ENCODE peak calls at places on chromosome 9, in nine cellular contexts. E, B, J, D, Z, M, R, S and H are unnamed samples. For H3K36me3, the result is how much of the 10 kb centered on the place peaks cover.

GRCh38 chr9:116549061-116549664 is 137.9 kb upstream of the TRIM32 start:
- DNase-seq in R (peak), B (peak), M (no peak), Z (peak), J (peak), D (peak), E (peak), S (peak), H (peak)

GRCh38 chr9:112762726-112763518 is 12.4 kb downstream of the SNX30 start:
- DNase-seq in E (no peak), D (no peak), M (no peak), Z (no peak), R (no peak), J (no peak), S (no peak), B (no peak), H (no peak)

GRCh38 chr9:131475956-131476776 is 26.6 kb upstream of the POMT1 start:
- DNase-seq in R (no peak), D (no peak), S (no peak), Z (no peak), M (no peak), B (peak), J (no peak), E (no peak), H (no peak)

GRCh38 chr9:12538842-12539584 is 154.2 kb upstream of the TYRP1 start:
- DNase-seq in J (no peak), Z (no peak), D (no peak), S (no peak), B (no peak), E (no peak), M (no peak), R (no peak), H (no peak)

GRCh38 chr9:18910858-18911257 is 122.2 kb downstream of the SAXO1 start:
- DNase-seq in S (no peak), E (no peak), M (no peak), J (no peak), Z (no peak), B (no peak), R (no peak), D (no peak), H (no peak)

GRCh38 chr9:127583605-127584053 is 28.4 kb upstream of the STXBP1 start:
- DNase-seq in R (no peak), S (no peak), E (no peak), M (no peak), D (no peak), B (no peak), Z (no peak), J (no peak), H (no peak)

GRCh38 chr9:12503606-12504122 is 189.5 kb upstream of the TYRP1 start:
- DNase-seq in J (no peak), E (no peak), Z (no peak), S (no peak), M (no peak), R (no peak), B (no peak), D (no peak), H (no peak)

GRCh38 chr9:125633116-125633743 is 73.8 kb downstream of the MAPKAP1 start:
- DNase-seq in M (no peak), B (no peak), J (no peak), Z (no peak), D (no peak), R (no peak), E (peak), S (no peak), H (peak)

GRCh38 chr9:17578577-17578910 is 322 bp upstream of the SH3GL2 start:
- DNase-seq in B (no peak), M (no peak), Z (no peak), D (no peak), E (no peak), S (no peak), J (no peak), R (no peak), H (no peak)

GRCh38 chr9:138046641-138047301 is 169.2 kb downstream of the CACNA1B start:
- DNase-seq in M (no peak), J (no peak), S (no peak), R (peak), D (no peak), E (no peak), Z (peak), B (no peak), H (no peak)

GRCh38 chr9:34563262-34563661 is 26.3 kb downstream of the CNTFR start:
- DNase-seq in S (no peak), E (no peak), R (no peak), M (no peak), J (no peak), D (no peak), B (no peak), Z (no peak), H (no peak)

GRCh38 chr9:121888438-121888775 is 204.7 kb downstream of the TTLL11 start:
- DNase-seq in J (no peak), D (peak), R (no peak), S (no peak), Z (no peak), B (no peak), E (peak), M (no peak), H (no peak)

GRCh38 chr9:113620016-113620376 is 156.5 kb downstream of the RGS3 start:
- DNase-seq in S (no peak), B (no peak), J (no peak), D (peak), R (peak), M (no peak), Z (no peak), E (no peak), H (no peak)

GRCh38 chr9:19232830-19233194 is 2.3 kb downstream of the DENND4C start:
- DNase-seq in R (no peak), M (no peak), D (no peak), Z (no peak), S (no peak), J (no peak), E (peak), B (no peak), H (peak)

GRCh38 chr9:109299901-109300300 is 21.0 kb downstream of the EPB41L4B start:
- DNase-seq in S (no peak), J (no peak), R (peak), B (no peak), D (no peak), E (no peak), M (no peak), Z (no peak), H (peak)

GRCh38 chr9:91894023-91894422 is 56.0 kb downstream of the ROR2 start:
- DNase-seq in S (no peak), B (no peak), Z (no peak), J (no peak), M (no peak), R (no peak), D (no peak), E (no peak), H (no peak)

GRCh38 chr9:91897201-91897600 is 52.8 kb downstream of the ROR2 start:
- DNase-seq in B (no peak), D (no peak), E (no peak), J (no peak), Z (no peak), R (no peak), M (no peak), S (no peak), H (no peak)

GRCh38 chr9:91898451-91899433 is 51.3 kb downstream of the ROR2 start:
- DNase-seq in D (no peak), R (no peak), M (no peak), Z (peak), B (no peak), J (peak), E (peak), S (peak), H (peak)

GRCh38 chr9:91896096-91896495 is 53.9 kb downstream of the ROR2 start:
- DNase-seq in R (no peak), M (no peak), S (no peak), B (no peak), Z (no peak), E (no peak), D (no peak), J (no peak), H (no peak)

GRCh38 chr9:91896513-91897121 is 53.4 kb downstream of the ROR2 start:
- DNase-seq in D (no peak), M (no peak), E (peak), B (no peak), S (peak), J (peak), Z (no peak), R (no peak), H (no peak)
- H3K4me3 ChIP-seq in D (no peak), M (no peak), E (no peak), B (no peak), S (no peak), J (no peak), Z (no peak), R (no peak), H (no peak)

DNA sequence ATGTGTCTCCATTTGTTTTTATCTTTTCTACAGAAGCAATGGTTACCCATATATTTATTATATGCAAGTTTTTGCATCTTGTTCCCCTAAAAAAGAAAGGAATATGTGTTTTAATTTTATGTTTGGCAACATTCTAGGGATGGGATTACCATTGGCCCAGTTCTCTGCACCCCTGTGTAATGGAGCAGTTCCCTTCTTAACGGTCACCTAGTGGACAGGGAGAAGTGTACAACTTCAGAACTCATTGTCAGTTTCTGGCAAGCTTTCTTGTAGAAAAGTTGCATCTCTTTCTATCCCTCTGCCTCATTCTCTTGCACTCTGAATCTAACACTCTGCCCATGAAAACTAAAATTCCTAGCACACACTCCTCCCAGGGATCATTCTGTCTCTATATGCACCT is 78.2 kb downstream of the DOCK8 start:
- DNase-seq in Z (no peak), M (no peak), B (no peak), J (no peak), D (no peak), E (no peak), R (no peak), S (no peak), H (no peak)
- H3K36me3 ChIP-seq in Z (under half), M (half or more), B (under half), J (under half), D (under half), E (under half), R (under half), S (under half), H (under half)

GRCh38 chr9:33157960-33158359 is 9.2 kb downstream of the B4GALT1 start:
- DNase-seq in J (no peak), Z (no peak), E (no peak), B (no peak), D (no peak), R (no peak), S (no peak), M (no peak), H (no peak)

GRCh38 chr9:33161011-33161588 is 6.0 kb downstream of the B4GALT1 start:
- DNase-seq in R (peak), B (peak), Z (peak), E (peak), S (peak), M (no peak), D (peak), J (peak), H (peak)

GRCh38 chr9:33158555-33159057 is 8.5 kb downstream of the B4GALT1 start:
- DNase-seq in Z (no peak), J (no peak), D (no peak), S (peak), M (no peak), E (no peak), B (no peak), R (no peak), H (no peak)

GRCh38 chr9:33159760-33160127 is 7.4 kb downstream of the B4GALT1 start:
- DNase-seq in B (no peak), E (peak), J (no peak), D (peak), M (no peak), Z (peak), S (peak), R (peak), H (peak)

GRCh38 chr9:33159058-33159759 is 7.9 kb downstream of the B4GALT1 start:
- DNase-seq in E (no peak), Z (peak), J (peak), B (peak), R (peak), D (peak), M (no peak), S (peak), H (peak)
- H3K4me3 ChIP-seq in E (no peak), Z (no peak), J (no peak), B (peak), R (no peak), D (no peak), M (no peak), S (no peak), H (no peak)

GRCh38 chr9:120532891-120533290 is 47.1 kb downstream of the CDK5RAP2 start:
- DNase-seq in M (no peak), S (no peak), R (no peak), J (no peak), E (no peak), D (no peak), Z (no peak), B (no peak), H (peak)

GRCh38 chr9:120531683-120532300 is 48.2 kb downstream of the CDK5RAP2 start:
- DNase-seq in J (no peak), D (no peak), Z (peak), M (peak), B (no peak), R (no peak), E (peak), S (peak), H (peak)

GRCh38 chr9:120534266-120534665 is 45.7 kb downstream of the CDK5RAP2 start:
- DNase-seq in Z (no peak), E (no peak), D (no peak), M (no peak), J (no peak), B (no peak), S (no peak), R (no peak), H (peak)

GRCh38 chr9:120536094-120536493 is 43.9 kb downstream of the CDK5RAP2 start:
- DNase-seq in Z (no peak), E (no peak), M (no peak), D (no peak), B (no peak), S (no peak), J (no peak), R (no peak), H (no peak)

DNA sequence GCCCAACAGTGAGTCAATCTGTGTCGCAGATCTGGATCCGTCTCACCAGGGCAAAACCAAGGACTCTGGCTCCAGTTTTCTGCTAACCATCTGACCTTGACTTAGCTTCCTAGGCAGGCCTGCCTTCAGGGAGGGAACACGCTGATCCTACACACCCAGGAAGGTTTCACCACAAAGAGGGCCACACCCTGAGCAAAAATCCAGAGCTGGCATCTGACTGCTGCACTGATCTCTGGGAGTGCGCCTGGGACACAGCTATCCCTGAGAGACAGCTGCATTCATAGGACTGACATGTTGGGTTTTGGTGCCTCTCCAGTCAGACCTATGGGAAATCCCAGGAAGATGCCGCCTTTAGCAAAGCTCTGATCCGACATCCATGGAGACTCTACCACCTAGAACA is 47.5 kb downstream of the CDK5RAP2 start:
- DNase-seq in R (peak), Z (peak), M (no peak), S (peak), E (peak), B (peak), D (peak), J (no peak), H (peak)
- H3K36me3 ChIP-seq in R (under half), Z (under half), M (half or more), S (under half), E (half or more), B (half or more), D (half or more), J (under half), H (under half)

GRCh38 chr9:95605826-95606555 is 89.2 kb upstream of the PTCH1 start:
- DNase-seq in B (no peak), E (peak), S (no peak), J (no peak), M (no peak), Z (no peak), R (peak), D (no peak), H (no peak)
- H3K4me3 ChIP-seq in B (no peak), E (no peak), S (no peak), J (no peak), M (no peak), Z (no peak), R (no peak), D (no peak), H (no peak)

DNA sequence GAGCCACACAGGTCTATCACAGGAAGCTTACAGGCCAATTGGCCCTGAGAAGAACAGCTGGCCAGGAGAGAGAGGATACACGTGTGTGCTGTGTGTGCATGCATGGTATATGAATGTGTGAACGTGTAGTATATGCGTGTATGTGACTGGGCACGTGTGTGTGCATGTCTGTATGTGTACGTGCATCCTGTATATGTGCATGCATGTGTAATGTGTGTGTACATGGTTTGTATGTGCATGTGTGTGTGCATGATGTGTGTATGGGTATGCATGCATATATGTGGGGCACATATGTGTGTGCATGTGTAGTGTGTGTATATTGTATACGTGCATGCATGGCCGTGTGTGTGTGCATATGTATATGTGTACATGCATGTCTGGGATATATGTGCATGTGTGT is 57.0 kb upstream of the FCN2 start:
- DNase-seq in Z (no peak), D (no peak), S (no peak), E (no peak), M (no peak), J (no peak), R (no peak), B (no peak), H (no peak)
- H3K36me3 ChIP-seq in Z (under half), D (under half), S (under half), E (under half), M (under half), J (under half), R (under half), B (under half), H (under half)

GRCh38 chr9:37027582-37028424 is 6.3 kb downstream of the PAX5 start:
- DNase-seq in Z (peak), J (peak), B (peak), E (peak), S (peak), M (peak), R (peak), D (peak), H (peak)
- H3K4me3 ChIP-seq in Z (peak), J (no peak), B (peak), E (peak), S (no peak), M (no peak), R (peak), D (no peak), H (peak)